ENCODE peak calls at places on chromosomes 4 and X, in ten cellular contexts. One of them, this sample, is unnamed.
A peak's percentile ranks its signal among the peaks of the same experiment; 100 is the strongest.

GRCh38 chrX:148562846-148563245 is 62.4 kb downstream of the AFF2 start:
- DNase-seq in type B pancreatic cell: no peak
- DNase-seq in RPMI7951: peak; percentile 29
- DNase-seq in activated CD4-positive, CD25-positive, alpha-beta regulatory T cell treated with anti-CD3 and anti-CD28 coated beads, Interleukin-2, amount 50 U/mL, for 72 hours: no peak
- DNase-seq in mesenteric fat pad: no peak
- DNase-seq in naive B cell: no peak
- DNase-seq in HCT116: no peak
- DNase-seq in ureter: no peak
- DNase-seq in fibroblast of lung: no peak
- DNase-seq in cardiac septum: no peak
- DNase-seq in this sample: peak; percentile 1

GRCh38 chrX:71992711-71993110 is 82.1 kb downstream of the NHSL2 start:
- DNase-seq in type B pancreatic cell: no peak
- DNase-seq in RPMI7951: no peak
- DNase-seq in activated CD4-positive, CD25-positive, alpha-beta regulatory T cell treated with anti-CD3 and anti-CD28 coated beads, Interleukin-2, amount 50 U/mL, for 72 hours: no peak
- DNase-seq in mesenteric fat pad: no peak
- DNase-seq in naive B cell: no peak
- DNase-seq in HCT116: no peak
- DNase-seq in ureter: no peak
- DNase-seq in fibroblast of lung: no peak
- DNase-seq in cardiac septum: no peak
- DNase-seq in this sample: no peak

GRCh38 chr4:6566582-6567190 is 8.3 kb upstream of the MAN2B2 start:
- DNase-seq in type B pancreatic cell: no peak
- DNase-seq in RPMI7951: no peak
- DNase-seq in activated CD4-positive, CD25-positive, alpha-beta regulatory T cell treated with anti-CD3 and anti-CD28 coated beads, Interleukin-2, amount 50 U/mL, for 72 hours: no peak
- DNase-seq in mesenteric fat pad: no peak
- DNase-seq in naive B cell: no peak
- DNase-seq in HCT116: no peak
- DNase-seq in ureter: no peak
- DNase-seq in fibroblast of lung: no peak
- DNase-seq in cardiac septum: no peak
- DNase-seq in this sample: no peak

GRCh38 chrX:38109042-38109904 is 102.9 kb downstream of the SYTL5 start:
- DNase-seq in type B pancreatic cell: no peak
- DNase-seq in RPMI7951: no peak
- DNase-seq in activated CD4-positive, CD25-positive, alpha-beta regulatory T cell treated with anti-CD3 and anti-CD28 coated beads, Interleukin-2, amount 50 U/mL, for 72 hours: no peak
- DNase-seq in mesenteric fat pad: no peak
- DNase-seq in naive B cell: no peak
- DNase-seq in HCT116: no peak
- DNase-seq in ureter: no peak
- DNase-seq in fibroblast of lung: no peak
- DNase-seq in cardiac septum: no peak
- DNase-seq in this sample: no peak

GRCh38 chr4:142449771-142450373 is 396.2 kb downstream of the INPP4B start:
- DNase-seq in type B pancreatic cell: no peak
- DNase-seq in RPMI7951: no peak
- DNase-seq in activated CD4-positive, CD25-positive, alpha-beta regulatory T cell treated with anti-CD3 and anti-CD28 coated beads, Interleukin-2, amount 50 U/mL, for 72 hours: no peak
- DNase-seq in mesenteric fat pad: no peak
- DNase-seq in naive B cell: no peak
- DNase-seq in HCT116: no peak
- DNase-seq in ureter: no peak
- DNase-seq in fibroblast of lung: no peak
- DNase-seq in cardiac septum: no peak
- DNase-seq in this sample: no peak

GRCh38 chrX:106378616-106379015 is 210.5 kb downstream of the PWWP3B start:
- DNase-seq in type B pancreatic cell: no peak
- DNase-seq in RPMI7951: peak; percentile 0
- DNase-seq in activated CD4-positive, CD25-positive, alpha-beta regulatory T cell treated with anti-CD3 and anti-CD28 coated beads, Interleukin-2, amount 50 U/mL, for 72 hours: no peak
- DNase-seq in mesenteric fat pad: no peak
- DNase-seq in naive B cell: no peak
- DNase-seq in HCT116: no peak
- DNase-seq in ureter: no peak
- DNase-seq in fibroblast of lung: no peak
- DNase-seq in cardiac septum: no peak
- DNase-seq in this sample: no peak

GRCh38 chr4:24856586-24856985 is 56.3 kb downstream of the CCDC149 start:
- DNase-seq in type B pancreatic cell: no peak
- DNase-seq in RPMI7951: peak; percentile 87
- DNase-seq in activated CD4-positive, CD25-positive, alpha-beta regulatory T cell treated with anti-CD3 and anti-CD28 coated beads, Interleukin-2, amount 50 U/mL, for 72 hours: no peak
- DNase-seq in mesenteric fat pad: no peak
- DNase-seq in naive B cell: no peak
- DNase-seq in HCT116: no peak
- DNase-seq in ureter: no peak
- DNase-seq in fibroblast of lung: peak; percentile 68
- DNase-seq in cardiac septum: no peak
- DNase-seq in this sample: no peak

GRCh38 chrX:17500145-17500579 is 125.2 kb downstream of the NHS start:
- DNase-seq in type B pancreatic cell: no peak
- DNase-seq in RPMI7951: peak; percentile 31
- DNase-seq in activated CD4-positive, CD25-positive, alpha-beta regulatory T cell treated with anti-CD3 and anti-CD28 coated beads, Interleukin-2, amount 50 U/mL, for 72 hours: no peak
- DNase-seq in mesenteric fat pad: no peak
- DNase-seq in naive B cell: no peak
- DNase-seq in HCT116: peak; percentile 3
- DNase-seq in ureter: no peak
- DNase-seq in fibroblast of lung: peak; percentile 22
- DNase-seq in cardiac septum: no peak
- DNase-seq in this sample: no peak

GRCh38 chr4:4320951-4321714 is 31.1 kb downstream of the ZBTB49 start:
- DNase-seq in type B pancreatic cell: no peak
- DNase-seq in RPMI7951: no peak
- DNase-seq in activated CD4-positive, CD25-positive, alpha-beta regulatory T cell treated with anti-CD3 and anti-CD28 coated beads, Interleukin-2, amount 50 U/mL, for 72 hours: no peak
- DNase-seq in mesenteric fat pad: peak; percentile 45
- DNase-seq in naive B cell: no peak
- DNase-seq in HCT116: no peak
- DNase-seq in ureter: no peak
- DNase-seq in fibroblast of lung: no peak
- DNase-seq in cardiac septum: peak; percentile 61
- DNase-seq in this sample: no peak

GRCh38 chr4:23680616-23681518 is 209.0 kb downstream of the PPARGC1A start:
- DNase-seq in type B pancreatic cell: no peak
- DNase-seq in RPMI7951: peak; percentile 3
- DNase-seq in activated CD4-positive, CD25-positive, alpha-beta regulatory T cell treated with anti-CD3 and anti-CD28 coated beads, Interleukin-2, amount 50 U/mL, for 72 hours: no peak
- DNase-seq in mesenteric fat pad: no peak
- DNase-seq in naive B cell: no peak
- DNase-seq in HCT116: no peak
- DNase-seq in ureter: no peak
- DNase-seq in fibroblast of lung: peak; percentile 45
- DNase-seq in cardiac septum: no peak
- DNase-seq in this sample: peak; percentile 22

GRCh38 chr4:159006202-159006601 is 96.7 kb upstream of the RAPGEF2 start:
- DNase-seq in type B pancreatic cell: no peak
- DNase-seq in RPMI7951: peak; percentile 84
- DNase-seq in activated CD4-positive, CD25-positive, alpha-beta regulatory T cell treated with anti-CD3 and anti-CD28 coated beads, Interleukin-2, amount 50 U/mL, for 72 hours: no peak
- DNase-seq in mesenteric fat pad: no peak
- DNase-seq in naive B cell: no peak
- DNase-seq in HCT116: peak; percentile 75
- DNase-seq in ureter: no peak
- DNase-seq in fibroblast of lung: peak; percentile 62
- DNase-seq in cardiac septum: no peak
- DNase-seq in this sample: no peak

This sample was measured in COLO829.